ENCODE peak calls at places on chromosome 6, in ten cellular contexts. X, K, O, S, A, U, H, D, L and C are unnamed samples.

GRCh38 chr6:161736341-161736740 is 462.5 kb upstream of the AGPAT4 start:
- DNase-seq in X (no peak), K (no peak), O (no peak), S (no peak), A (no peak), U (no peak), H (no peak), D (no peak), L (no peak), C (no peak)

GRCh38 chr6:13427838-13428527 is 59.4 kb downstream of the GFOD1 start:
- DNase-seq in X (no peak), K (no peak), O (no peak), S (no peak), A (peak), U (no peak), H (no peak), D (no peak), L (no peak), C (no peak)

GRCh38 chr6:167115054-167115453 is 7.8 kb upstream of the CCR6 start:
- DNase-seq in X (no peak), K (no peak), O (no peak), S (no peak), A (no peak), U (no peak), H (no peak), D (no peak), L (no peak), C (no peak)

GRCh38 chr6:160030103-160030502 is 61.2 kb downstream of the IGF2R start:
- DNase-seq in X (peak), K (peak), O (peak), S (no peak), A (peak), U (no peak), H (peak), D (peak), L (no peak), C (peak)

GRCh38 chr6:150196942-150197745 is 54.3 kb downstream of the PPP1R14C start:
- DNase-seq in X (no peak), K (no peak), O (no peak), S (no peak), A (no peak), U (no peak), H (no peak), D (no peak), L (no peak), C (no peak)

GRCh38 chr6:88008821-88009220 is 38.8 kb upstream of the SPACA1 start:
- DNase-seq in X (no peak), K (no peak), O (no peak), S (no peak), A (no peak), U (no peak), H (no peak), D (peak), L (no peak), C (no peak)

GRCh38 chr6:148984516-148985056 is 237.8 kb downstream of the UST start:
- DNase-seq in X (no peak), K (no peak), O (no peak), S (no peak), A (no peak), U (no peak), H (no peak), D (no peak), L (no peak), C (no peak)

GRCh38 chr6:163438298-163438939 is 23.9 kb downstream of the QKI start:
- DNase-seq in X (no peak), K (no peak), O (no peak), S (no peak), A (no peak), U (no peak), H (no peak), D (no peak), L (no peak), C (no peak)

GRCh38 chr6:42403415-42403814 is 48.3 kb downstream of the TRERF1 start:
- DNase-seq in X (no peak), K (no peak), O (peak), S (no peak), A (no peak), U (no peak), H (no peak), D (no peak), L (no peak), C (no peak)

GRCh38 chr6:162343196-162343901 is 384.2 kb downstream of the PRKN start:
- DNase-seq in X (no peak), K (no peak), O (no peak), S (no peak), A (no peak), U (no peak), H (no peak), D (no peak), L (no peak), C (no peak)

GRCh38 chr6:44143731-44144130 is 14.9 kb upstream of the CAPN11 start:
- DNase-seq in X (no peak), K (no peak), O (no peak), S (no peak), A (no peak), U (no peak), H (no peak), D (no peak), L (no peak), C (no peak)

GRCh38 chr6:46476301-46476700 is 14.9 kb downstream of the RCAN2 start:
- DNase-seq in X (no peak), K (no peak), O (no peak), S (no peak), A (no peak), U (no peak), H (no peak), D (no peak), L (no peak), C (no peak)

GRCh38 chr6:31844507-31844906 is 17.0 kb downstream of the HSPA1B start:
- DNase-seq in X (no peak), K (no peak), O (no peak), S (no peak), A (no peak), U (no peak), H (no peak), D (no peak), L (no peak), C (no peak)

GRCh38 chr6:143607959-143608358 is 69.8 kb upstream of the PHACTR2 start:
- DNase-seq in X (no peak), K (no peak), O (no peak), S (peak), A (no peak), U (no peak), H (no peak), D (no peak), L (no peak), C (no peak)

GRCh38 chr6:3746696-3747095 is 4.8 kb downstream of the PXDC1 start:
- DNase-seq in X (no peak), K (no peak), O (no peak), S (no peak), A (no peak), U (no peak), H (no peak), D (no peak), L (no peak), C (no peak)

GRCh38 chr6:107153061-107153460 is 37.7 kb upstream of the BEND3 start:
- DNase-seq in X (no peak), K (no peak), O (no peak), S (no peak), A (no peak), U (no peak), H (no peak), D (no peak), L (no peak), C (no peak)

GRCh38 chr6:13638014-13638413 is 22.9 kb downstream of the NOL7 start:
- DNase-seq in X (no peak), K (no peak), O (no peak), S (no peak), A (no peak), U (no peak), H (no peak), D (no peak), L (no peak), C (no peak)

GRCh38 chr6:138521800-138522199 is 22.5 kb upstream of the NHSL1 start:
- DNase-seq in X (no peak), K (no peak), O (no peak), S (no peak), A (no peak), U (no peak), H (no peak), D (no peak), L (no peak), C (no peak)

GRCh38 chr6:80438728-80439127 is 332.3 kb downstream of the BCKDHB start:
- DNase-seq in X (no peak), K (no peak), O (peak), S (no peak), A (no peak), U (no peak), H (peak), D (peak), L (no peak), C (no peak)

GRCh38 chr6:81995548-81996289 is 243.2 kb upstream of the TENT5A start:
- DNase-seq in X (no peak), K (no peak), O (peak), S (no peak), A (no peak), U (no peak), H (no peak), D (no peak), L (no peak), C (no peak)

GRCh38 chr6:162728177-162728571 is 400 bp downstream of the PACRG start:
- DNase-seq in X (no peak), K (no peak), O (no peak), S (no peak), A (no peak), U (no peak), H (no peak), D (no peak), L (no peak), C (no peak)

GRCh38 chr6:98487612-98488011 is 346.8 kb upstream of the POU3F2 start:
- DNase-seq in X (no peak), K (no peak), O (no peak), S (no peak), A (no peak), U (no peak), H (no peak), D (no peak), L (no peak), C (no peak)

GRCh38 chr6:138818496-138819194 is 22.8 kb downstream of the ECT2L start:
- DNase-seq in X (no peak), K (no peak), O (no peak), S (no peak), A (no peak), U (no peak), H (no peak), D (no peak), L (no peak), C (no peak)

GRCh38 chr6:48486876-48487275 is 375.9 kb upstream of the PTCHD4 start:
- DNase-seq in X (no peak), K (no peak), O (no peak), S (no peak), A (no peak), U (no peak), H (no peak), D (no peak), L (no peak), C (no peak)

GRCh38 chr6:169828176-169828575 is 76.8 kb downstream of the ERMARD start:
- DNase-seq in X (no peak), K (peak), O (no peak), S (no peak), A (no peak), U (peak), H (no peak), D (no peak), L (no peak), C (no peak)

GRCh38 chr6:118894425-118895240 is 681 bp downstream of the ASF1A start:
- DNase-seq in X (peak), K (peak), O (peak), S (no peak), A (peak), U (peak), H (no peak), D (no peak), L (peak), C (no peak)

GRCh38 chr6:44527191-44527960 is 139.9 kb downstream of the CDC5L start:
- DNase-seq in X (no peak), K (no peak), O (peak), S (no peak), A (no peak), U (no peak), H (no peak), D (no peak), L (no peak), C (no peak)